ENCODE peak calls at places on chromosomes 12 and 14, in eight cellular contexts. L, M, P, C, Y, F, R and N are unnamed samples.

GRCh38 chr14:102962111-102962627 is 39.7 kb downstream of the AMN start:
- DNase-seq in M (no peak), Y (no peak), C (no peak), F (no peak), R (no peak), L (no peak), P (no peak), N (no peak)

GRCh38 chr12:48012070-48012469 is 7.8 kb upstream of the COL2A1 start:
- DNase-seq in L (no peak), C (no peak), Y (no peak), P (no peak), F (no peak), R (no peak), M (no peak), N (no peak)

GRCh38 chr12:70994217-70994788 is 73.8 kb upstream of the PTPRR start:
- DNase-seq in Y (no peak), R (no peak), P (no peak), C (no peak), F (no peak), M (no peak), L (no peak), N (no peak)

GRCh38 chr14:61420326-61420725 is 98.9 kb downstream of the PRKCH start:
- DNase-seq in R (no peak), Y (no peak), L (no peak), P (no peak), F (no peak), C (no peak), M (no peak), N (no peak)

GRCh38 chr12:40655451-40655850 is 36.8 kb upstream of the CNTN1 start:
- DNase-seq in M (no peak), R (no peak), F (no peak), P (no peak), L (no peak), C (no peak), Y (no peak), N (no peak)

GRCh38 chr12:128729628-128730121 is 94.1 kb downstream of the SLC15A4 start:
- DNase-seq in L (no peak), M (no peak), P (no peak), F (peak; percentile 2), C (no peak), R (no peak), Y (no peak), N (no peak)

GRCh38 chr12:15404485-15404884 is 82.2 kb downstream of the PTPRO start:
- DNase-seq in L (no peak), M (no peak), R (no peak), Y (no peak), F (peak; percentile 54), P (no peak), C (peak; percentile 13), N (no peak)

GRCh38 chr14:105300542-105301102 is at the start of gene BRF1:
- DNase-seq in L (peak; percentile 97), P (peak; percentile 83), Y (peak; percentile 97), M (peak; percentile 58), F (peak; percentile 91), R (peak; percentile 89), C (peak; percentile 56), N (peak; percentile 93)

GRCh38 chr12:103326190-103326589 is 169.6 kb downstream of the C12orf42 start:
- DNase-seq in R (no peak), Y (peak; percentile 19), F (peak; percentile 61), C (no peak), L (no peak), P (peak; percentile 26), M (no peak), N (no peak)

GRCh38 chr12:2319747-2320146 is 267.0 kb downstream of the CACNA1C start:
- DNase-seq in Y (no peak), L (no peak), C (no peak), F (no peak), M (no peak), R (no peak), P (no peak), N (no peak)

GRCh38 chr12:15001733-15002471 is 29.1 kb downstream of the PDE6H start:
- DNase-seq in Y (no peak), F (no peak), M (no peak), R (no peak), L (peak; percentile 36), C (peak; percentile 26), P (no peak), N (no peak)

GRCh38 chr12:121789800-121790748 is 3.4 kb downstream of the RHOF start:
- DNase-seq in C (no peak), L (no peak), M (no peak), R (no peak), Y (peak; percentile 87), P (no peak), F (no peak), N (no peak)

GRCh38 chr14:26765301-26765700 is 167.5 kb upstream of the NOVA1 start:
- DNase-seq in C (no peak), L (no peak), M (no peak), Y (no peak), F (no peak), P (no peak), R (no peak), N (no peak)

GRCh38 chr12:106753526-106753925 is 21.0 kb upstream of the RIC8B start:
- DNase-seq in P (no peak), F (no peak), M (no peak), C (no peak), R (no peak), Y (peak; percentile 62), L (no peak), N (no peak)

GRCh38 chr14:88470542-88471440 is 84.0 kb downstream of the PTPN21 start:
- DNase-seq in M (no peak), Y (no peak), C (no peak), R (no peak), F (no peak), L (no peak), P (no peak), N (no peak)

GRCh38 chr14:98234208-98234607 is 1037.8 kb downstream of the BCL11B start:
- DNase-seq in Y (no peak), L (no peak), R (no peak), C (no peak), M (no peak), F (peak; percentile 56), P (no peak), N (no peak)